ENCODE peak calls at places on chromosomes 16 and 17, in five cellular contexts. One of them, this sample, is unnamed.

GRCh38 chr17:16304832-16305231 is 48.4 kb downstream of the CENPV start:
- DNase-seq in CD8-positive, alpha-beta T cell: peak
- DNase-seq in pancreas: no peak
- DNase-seq in stomach: no peak
- DNase-seq in lower leg skin: no peak
- DNase-seq in this sample: peak

GRCh38 chr17:63993368-63993990 is 4.7 kb upstream of the PRR29 start:
- DNase-seq in CD8-positive, alpha-beta T cell: peak
- DNase-seq in pancreas: no peak
- DNase-seq in stomach: no peak
- DNase-seq in lower leg skin: peak
- DNase-seq in this sample: peak

GRCh38 chr17:14121952-14122351 is 52.6 kb downstream of the COX10 start:
- DNase-seq in CD8-positive, alpha-beta T cell: no peak
- DNase-seq in pancreas: no peak
- DNase-seq in stomach: no peak
- DNase-seq in lower leg skin: no peak
- DNase-seq in this sample: no peak

GRCh38 chr16:31458073-31458834 is 1.0 kb upstream of the ARMC5 start:
- DNase-seq in CD8-positive, alpha-beta T cell: peak
- DNase-seq in pancreas: peak
- DNase-seq in stomach: peak
- DNase-seq in lower leg skin: peak
- DNase-seq in this sample: peak

GRCh38 chr17:1577657-1578428 is 15.3 kb upstream of the PITPNA start:
- DNase-seq in CD8-positive, alpha-beta T cell: no peak
- DNase-seq in pancreas: no peak
- DNase-seq in stomach: no peak
- DNase-seq in lower leg skin: peak
- DNase-seq in this sample: no peak

GRCh38 chr17:68955181-68955841 is at the start of gene ABCA8:
- DNase-seq in CD8-positive, alpha-beta T cell: no peak
- DNase-seq in pancreas: no peak
- DNase-seq in stomach: no peak
- DNase-seq in lower leg skin: no peak
- DNase-seq in this sample: no peak

GRCh38 chr17:55454906-55455474 is 33.4 kb upstream of the MMD start:
- DNase-seq in CD8-positive, alpha-beta T cell: no peak
- DNase-seq in pancreas: no peak
- DNase-seq in stomach: no peak
- DNase-seq in lower leg skin: no peak
- DNase-seq in this sample: no peak

GRCh38 chr17:75822119-75822799 is 21.9 kb downstream of the UNC13D start:
- DNase-seq in CD8-positive, alpha-beta T cell: peak
- DNase-seq in pancreas: peak
- DNase-seq in stomach: peak
- DNase-seq in lower leg skin: no peak
- DNase-seq in this sample: no peak

GRCh38 chr17:59706900-59707181 is 389 bp downstream of the PTRH2 start:
- DNase-seq in CD8-positive, alpha-beta T cell: no peak
- DNase-seq in pancreas: no peak
- DNase-seq in stomach: no peak
- DNase-seq in lower leg skin: no peak
- DNase-seq in this sample: no peak

GRCh38 chr17:10616502-10617119 is 40.5 kb downstream of the MYH3 start:
- DNase-seq in CD8-positive, alpha-beta T cell: peak
- DNase-seq in pancreas: peak
- DNase-seq in stomach: peak
- DNase-seq in lower leg skin: peak
- DNase-seq in this sample: peak

GRCh38 chr16:528111-529011 is 849 bp downstream of the CAPN15 start:
- DNase-seq in CD8-positive, alpha-beta T cell: peak
- DNase-seq in pancreas: peak
- DNase-seq in stomach: peak
- DNase-seq in lower leg skin: peak
- DNase-seq in this sample: peak

GRCh38 chr16:12009922-12010321 is 33.4 kb downstream of the SNX29 start:
- DNase-seq in CD8-positive, alpha-beta T cell: no peak
- DNase-seq in pancreas: no peak
- DNase-seq in stomach: no peak
- DNase-seq in lower leg skin: no peak
- DNase-seq in this sample: no peak

GRCh38 chr17:73182616-73183310 is 10.1 kb upstream of the COG1 start:
- DNase-seq in CD8-positive, alpha-beta T cell: no peak
- DNase-seq in pancreas: no peak
- DNase-seq in stomach: peak
- DNase-seq in lower leg skin: no peak
- DNase-seq in this sample: no peak

GRCh38 chr16:72198021-72198420 is 26.1 kb upstream of the PMFBP1 start:
- DNase-seq in CD8-positive, alpha-beta T cell: no peak
- DNase-seq in pancreas: peak
- DNase-seq in stomach: no peak
- DNase-seq in lower leg skin: peak
- DNase-seq in this sample: no peak

GRCh38 chr17:50218771-50219315 is 17.4 kb upstream of the COL1A1 start:
- DNase-seq in CD8-positive, alpha-beta T cell: no peak
- DNase-seq in pancreas: no peak
- DNase-seq in stomach: no peak
- DNase-seq in lower leg skin: no peak
- DNase-seq in this sample: no peak

GRCh38 chr17:27180322-27180721 is 113.6 kb upstream of the WSB1 start:
- DNase-seq in CD8-positive, alpha-beta T cell: no peak
- DNase-seq in pancreas: no peak
- DNase-seq in stomach: no peak
- DNase-seq in lower leg skin: no peak
- DNase-seq in this sample: no peak

GRCh38 chr16:64311241-64311640 is 810.6 kb downstream of the CDH11 start:
- DNase-seq in CD8-positive, alpha-beta T cell: no peak
- DNase-seq in pancreas: no peak
- DNase-seq in stomach: no peak
- DNase-seq in lower leg skin: no peak
- DNase-seq in this sample: no peak

GRCh38 chr17:19238167-19238505 is 970 bp downstream of the EPN2 start:
- DNase-seq in CD8-positive, alpha-beta T cell: peak
- DNase-seq in pancreas: peak
- DNase-seq in stomach: peak
- DNase-seq in lower leg skin: peak
- DNase-seq in this sample: no peak

GRCh38 chr17:14198575-14198974 is 38.1 kb downstream of the CDRT15 start:
- DNase-seq in CD8-positive, alpha-beta T cell: no peak
- DNase-seq in pancreas: no peak
- DNase-seq in stomach: no peak
- DNase-seq in lower leg skin: no peak
- DNase-seq in this sample: no peak

GRCh38 chr16:72850863-72851262 is 197.1 kb downstream of the ZFHX3 start:
- DNase-seq in CD8-positive, alpha-beta T cell: no peak
- DNase-seq in pancreas: no peak
- DNase-seq in stomach: no peak
- DNase-seq in lower leg skin: no peak
- DNase-seq in this sample: no peak

GRCh38 chr17:63516910-63517824 is 6.0 kb upstream of the KCNH6 start:
- DNase-seq in CD8-positive, alpha-beta T cell: no peak
- DNase-seq in pancreas: no peak
- DNase-seq in stomach: no peak
- DNase-seq in lower leg skin: no peak
- DNase-seq in this sample: peak

GRCh38 chr17:72422505-72423285 is 301.9 kb downstream of the SOX9 start:
- DNase-seq in CD8-positive, alpha-beta T cell: no peak
- DNase-seq in pancreas: peak
- DNase-seq in stomach: peak
- DNase-seq in lower leg skin: peak
- DNase-seq in this sample: peak

GRCh38 chr17:64174686-64175456 is 44.9 kb upstream of the ERN1 start:
- DNase-seq in CD8-positive, alpha-beta T cell: no peak
- DNase-seq in pancreas: peak
- DNase-seq in stomach: no peak
- DNase-seq in lower leg skin: no peak
- DNase-seq in this sample: no peak

GRCh38 chr16:59865071-59865671 is 1131.1 kb upstream of the GOT2 start:
- DNase-seq in CD8-positive, alpha-beta T cell: no peak
- DNase-seq in pancreas: no peak
- DNase-seq in stomach: no peak
- DNase-seq in lower leg skin: no peak
- DNase-seq in this sample: no peak

GRCh38 chr17:69485901-69486643 is 71.6 kb downstream of the MAP2K6 start:
- DNase-seq in CD8-positive, alpha-beta T cell: no peak
- DNase-seq in pancreas: no peak
- DNase-seq in stomach: no peak
- DNase-seq in lower leg skin: no peak
- DNase-seq in this sample: peak

GRCh38 chr17:4728124-4728523 is 3.1 kb upstream of the MED11 start:
- DNase-seq in CD8-positive, alpha-beta T cell: no peak
- DNase-seq in pancreas: peak
- DNase-seq in stomach: peak
- DNase-seq in lower leg skin: no peak
- DNase-seq in this sample: peak

GRCh38 chr16:5326395-5326794 is 228.8 kb upstream of the EEF2KMT start:
- DNase-seq in CD8-positive, alpha-beta T cell: no peak
- DNase-seq in pancreas: no peak
- DNase-seq in stomach: no peak
- DNase-seq in lower leg skin: no peak
- DNase-seq in this sample: no peak
- H3K4me3 ChIP-seq in CD8-positive, alpha-beta T cell: no peak
- H3K4me3 ChIP-seq in pancreas: no peak
- H3K4me3 ChIP-seq in stomach: no peak
- H3K4me3 ChIP-seq in lower leg skin: no peak
- H3K4me3 ChIP-seq in this sample: no peak

GRCh38 chr16:2883027-2883846 is at the start of gene FLYWCH2:
- DNase-seq in CD8-positive, alpha-beta T cell: peak
- DNase-seq in pancreas: peak
- DNase-seq in stomach: peak
- DNase-seq in lower leg skin: peak
- DNase-seq in this sample: peak
- TF ChIP-seq CTCF in CD8-positive, alpha-beta T cell: no peak
- TF ChIP-seq CTCF in pancreas: no peak
- TF ChIP-seq CTCF in stomach: no peak
- TF ChIP-seq CTCF in lower leg skin: no peak
- TF ChIP-seq CTCF in this sample: no peak

GRCh38 chr16:75114946-75115825 is 1.4 kb downstream of the LDHD start:
- DNase-seq in CD8-positive, alpha-beta T cell: no peak
- DNase-seq in pancreas: no peak
- DNase-seq in stomach: no peak
- DNase-seq in lower leg skin: no peak
- DNase-seq in this sample: no peak

GRCh38 chr16:75116081-75116910 is at the start of gene LDHD:
- DNase-seq in CD8-positive, alpha-beta T cell: no peak
- DNase-seq in pancreas: peak
- DNase-seq in stomach: peak
- DNase-seq in lower leg skin: peak
- DNase-seq in this sample: no peak

GRCh38 chr16:75114179-75114945 is 2.2 kb downstream of the LDHD start:
- DNase-seq in CD8-positive, alpha-beta T cell: no peak
- DNase-seq in pancreas: no peak
- DNase-seq in stomach: no peak
- DNase-seq in lower leg skin: no peak
- DNase-seq in this sample: no peak

GRCh38 chr16:75118943-75119539 is 2.5 kb upstream of the LDHD start:
- DNase-seq in CD8-positive, alpha-beta T cell: no peak
- DNase-seq in pancreas: no peak
- DNase-seq in stomach: no peak
- DNase-seq in lower leg skin: no peak
- DNase-seq in this sample: no peak

DNA sequence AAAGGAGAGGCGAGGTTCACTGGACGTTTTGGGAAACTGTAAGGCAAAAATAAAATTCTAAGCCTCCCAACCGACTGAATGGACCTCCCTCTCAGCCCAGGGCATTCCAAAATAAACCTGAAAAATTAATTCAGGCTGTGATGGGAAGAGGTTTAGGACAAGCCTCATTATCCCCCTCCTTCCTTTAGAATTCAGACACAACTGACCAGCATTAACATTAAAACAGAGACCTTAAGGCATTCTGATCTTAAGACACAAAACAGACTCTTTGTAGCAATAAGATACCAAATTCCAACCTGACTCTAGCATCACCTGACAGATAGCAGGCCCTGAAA is 298 bp upstream of the LDHD start:
- DNase-seq in CD8-positive, alpha-beta T cell: no peak
- DNase-seq in pancreas: no peak
- DNase-seq in stomach: no peak
- DNase-seq in lower leg skin: no peak
- DNase-seq in this sample: no peak
- H3K4me3 ChIP-seq in CD8-positive, alpha-beta T cell: no peak
- H3K4me3 ChIP-seq in pancreas: no peak
- H3K4me3 ChIP-seq in stomach: peak
- H3K4me3 ChIP-seq in lower leg skin: no peak
- H3K4me3 ChIP-seq in this sample: no peak

GRCh38 chr16:58734459-58734787 is 307 bp upstream of the GOT2 start:
- DNase-seq in CD8-positive, alpha-beta T cell: no peak
- DNase-seq in pancreas: no peak
- DNase-seq in stomach: no peak
- DNase-seq in lower leg skin: no peak
- DNase-seq in this sample: no peak
- TF ChIP-seq CTCF in CD8-positive, alpha-beta T cell: peak
- TF ChIP-seq CTCF in pancreas: no peak
- TF ChIP-seq CTCF in stomach: no peak
- TF ChIP-seq CTCF in lower leg skin: no peak
- TF ChIP-seq CTCF in this sample: no peak

DNA sequence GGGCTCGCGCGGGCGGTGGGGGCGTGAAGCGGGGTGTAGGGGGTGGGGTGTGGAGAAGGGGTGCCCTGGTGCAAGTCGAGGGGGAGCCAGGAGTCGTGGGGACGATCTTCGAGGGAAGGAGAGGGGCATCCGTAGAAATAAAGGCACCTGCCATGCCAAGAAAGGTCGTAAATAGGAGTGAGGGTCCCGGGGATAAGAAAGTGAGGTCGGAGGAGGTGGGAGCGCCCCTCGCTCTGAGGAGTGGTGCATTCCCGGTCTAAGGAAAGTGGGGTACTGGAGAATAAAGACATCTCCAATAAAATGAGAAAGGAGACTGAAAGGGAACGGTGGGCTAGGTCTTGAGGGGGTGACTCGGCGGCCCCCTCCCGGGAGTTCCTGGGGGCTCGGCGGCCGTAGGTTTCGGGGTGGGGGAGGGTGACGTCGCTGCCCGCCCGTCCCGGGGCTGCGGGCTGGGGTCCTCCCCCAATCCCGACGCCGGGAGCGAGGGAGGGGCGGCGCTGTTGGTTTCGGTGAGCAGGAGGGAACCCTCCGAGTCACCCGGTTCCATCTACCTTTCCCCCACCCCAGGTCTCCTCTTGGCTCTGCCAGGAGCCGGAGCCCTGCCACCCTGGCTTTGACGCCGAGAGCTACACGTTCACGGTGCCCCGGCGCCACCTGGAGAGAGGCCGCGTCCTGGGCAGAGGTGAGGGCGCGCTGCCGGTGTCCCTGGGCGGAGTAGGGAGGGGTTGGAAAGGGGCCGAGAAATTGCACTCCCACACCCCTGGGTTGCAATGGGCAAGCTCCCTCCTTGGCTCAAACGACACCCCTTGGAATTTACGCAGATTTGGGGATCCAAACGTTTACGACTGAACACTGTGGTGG is 868 bp downstream of the CDH1 start:
- DNase-seq in CD8-positive, alpha-beta T cell: no peak
- DNase-seq in pancreas: peak
- DNase-seq in stomach: peak
- DNase-seq in lower leg skin: no peak
- DNase-seq in this sample: no peak
- H3K4me3 ChIP-seq in CD8-positive, alpha-beta T cell: no peak
- H3K4me3 ChIP-seq in pancreas: peak
- H3K4me3 ChIP-seq in stomach: peak
- H3K4me3 ChIP-seq in lower leg skin: peak
- H3K4me3 ChIP-seq in this sample: peak